ENCODE peak calls at places on chromosome 16, in six cellular contexts. W is caudate nucleus; H is left colon; J is neuronal stem cell; Z is astrocyte of the spinal cord; C is stimulated activated CD4-positive, alpha-beta T cell treated with anti-CD3 and anti-CD28 coated beads, Interleukin-4, amount 100 ng/mL, for 48 hours. Q is an unnamed sample.

GRCh38 chr16:85401917-85402766 is 211.0 kb upstream of the GSE1 start:
- DNase-seq in J (no peak), W (no peak), H (no peak), Z (no peak), C (no peak), Q (no peak)

GRCh38 chr16:4940719-4941118 is 3.8 kb upstream of the PPL start:
- DNase-seq in W (no peak), H (no peak), J (no peak), C (no peak), Z (no peak), Q (no peak)

GRCh38 chr16:67641779-67642708 is 2.9 kb upstream of the CARMIL2 start:
- DNase-seq in C (no peak), H (no peak), Z (peak), W (peak), J (no peak), Q (peak)

GRCh38 chr16:4762205-4762604 is 4.8 kb downstream of the ZNF500 start:
- DNase-seq in C (no peak), H (no peak), Z (no peak), W (no peak), J (no peak), Q (no peak)

GRCh38 chr16:71358464-71359031 is at the start of gene CALB2:
- DNase-seq in H (peak), W (peak), Z (peak), J (peak), C (peak), Q (no peak)

GRCh38 chr16:31301708-31302400 is 42.1 kb downstream of the ITGAM start:
- DNase-seq in C (no peak), H (no peak), Z (no peak), W (no peak), J (no peak), Q (peak)

GRCh38 chr16:2404099-2404498 is 25.1 kb upstream of the CCNF start:
- DNase-seq in C (no peak), Z (no peak), J (no peak), W (no peak), H (no peak), Q (no peak)

GRCh38 chr16:3949287-3949686 is 68.8 kb upstream of the CREBBP start:
- DNase-seq in Z (no peak), C (no peak), W (no peak), H (no peak), J (no peak), Q (no peak)

GRCh38 chr16:72092832-72093447 is 480 bp downstream of the TXNL4B start:
- DNase-seq in H (no peak), C (no peak), J (peak), Z (peak), W (no peak), Q (no peak)

GRCh38 chr16:48503779-48504178 is 106.2 kb downstream of the N4BP1 start:
- DNase-seq in W (no peak), H (no peak), C (no peak), Z (peak), J (no peak), Q (no peak)

GRCh38 chr16:17773698-17774101 is 302.9 kb upstream of the XYLT1 start:
- DNase-seq in J (no peak), W (no peak), C (no peak), Z (peak), H (no peak), Q (no peak)

GRCh38 chr16:2212362-2213324 is 2.0 kb upstream of the BRICD5 start:
- DNase-seq in Z (no peak), W (peak), C (no peak), H (no peak), J (no peak), Q (no peak)

GRCh38 chr16:86942469-86943175 is 364.3 kb downstream of the FOXL1 start:
- DNase-seq in W (no peak), C (no peak), H (no peak), Z (peak), J (no peak), Q (no peak)

GRCh38 chr16:72637306-72637705 is 410.6 kb downstream of the ZFHX3 start:
- DNase-seq in W (no peak), Z (peak), C (no peak), J (no peak), H (no peak), Q (no peak)

GRCh38 chr16:77782694-77783093 is 5.7 kb upstream of the VAT1L start:
- DNase-seq in H (no peak), J (no peak), W (no peak), Z (no peak), C (no peak), Q (no peak)

Q was measured in hippocampal formation.